ENCODE peak calls at places on chromosomes 13 and 19, in six cellular contexts. S is T follicular helper cell; I is midbrain; B is SW 1271; V is activated CD4-positive, alpha-beta T cell treated with anti-CD3 and anti-CD28 coated beads for 48 hours; O is T47D. H is an unnamed sample.
A peak's percentile ranks its signal among the peaks of the same experiment; 100 is the strongest.

GRCh38 chr19:35559281-35559659 is 4.2 kb downstream of the ATP4A start:
- DNase-seq in S (no peak), I (no peak), B (no peak), V (no peak), O (no peak), H (no peak)

GRCh38 chr13:111951982-111952565 is 114.9 kb upstream of the SOX1 start:
- DNase-seq in S (no peak), I (no peak), B (no peak), V (no peak), O (no peak), H (no peak)

GRCh38 chr19:39263912-39264305 is 4.3 kb upstream of the IFNL2 start:
- DNase-seq in S (no peak), I (no peak), B (no peak), V (no peak), O (no peak), H (no peak)

GRCh38 chr13:28716511-28716910 is 2.3 kb downstream of the SLC46A3 start:
- DNase-seq in S (no peak), I (no peak), B (peak; percentile 58), V (no peak), O (peak; percentile 81), H (peak; percentile 23)

GRCh38 chr13:97194473-97194872 is 27.7 kb upstream of the MBNL2 start:
- DNase-seq in S (no peak), I (no peak), B (peak; percentile 38), V (no peak), O (no peak), H (peak; percentile 41)

GRCh38 chr19:43848821-43849220 is 21.7 kb downstream of the ZNF283 start:
- DNase-seq in S (no peak), I (no peak), B (no peak), V (no peak), O (no peak), H (no peak)

GRCh38 chr19:422213-422916 is 13.4 kb upstream of the C2CD4C start:
- DNase-seq in S (no peak), I (no peak), B (no peak), V (no peak), O (no peak), H (no peak)

GRCh38 chr19:11381535-11382369 is 2.4 kb downstream of the EPOR start:
- DNase-seq in S (peak; percentile 66), I (no peak), B (peak; percentile 70), V (peak; percentile 92), O (peak; percentile 94), H (no peak)

GRCh38 chr13:62205273-62205672 is 789.6 kb upstream of the PCDH20 start:
- DNase-seq in S (no peak), I (no peak), B (no peak), V (no peak), O (no peak), H (no peak)

GRCh38 chr13:99972190-99972731 is 694 bp upstream of the ZIC5 start:
- DNase-seq in S (no peak), I (no peak), B (no peak), V (no peak), O (no peak), H (no peak)

H was measured in kidney epithelial cell.